ENCODE peak calls at places on chromosomes 1 and 21, in nine cellular contexts. D is HCT116, M is SK-N-SH, T is esophagus muscularis mucosa, Q is suprapubic skin, X is prostate gland, N is GM12878, S is K562, V is transverse colon. E is an unnamed sample.

GRCh38 chr1:151716771-151717631 is at the start of gene CELF3:
- DNase-seq in D (no peak), M (peak; percentile 93), T (no peak), Q (no peak), X (no peak), N (no peak), S (peak; percentile 82), V (no peak), E (no peak)

GRCh38 chr21:44701541-44701940 is 4.6 kb downstream of the KRTAP10-12 start:
- DNase-seq in D (no peak), M (peak; percentile 20), T (no peak), Q (peak; percentile 69), X (no peak), N (no peak), S (no peak), V (no peak), E (no peak)

GRCh38 chr21:17981060-17981459 is 161.9 kb upstream of the C21orf91 start:
- DNase-seq in D (no peak), M (no peak), T (no peak), Q (no peak), X (no peak), N (no peak), S (no peak), V (no peak), E (no peak)

GRCh38 chr1:1862905-1863547 is 27.9 kb downstream of the GNB1 start:
- DNase-seq in D (no peak), M (no peak), T (no peak), Q (no peak), X (no peak), N (no peak), S (no peak), V (no peak), E (no peak)

GRCh38 chr1:178161516-178161915 is 67.6 kb downstream of the RASAL2 start:
- DNase-seq in D (no peak), M (no peak), T (no peak), Q (no peak), X (no peak), N (no peak), S (no peak), V (no peak), E (no peak)

GRCh38 chr1:234987415-234988159 is 141.1 kb downstream of the TOMM20 start:
- DNase-seq in D (no peak), M (no peak), T (peak; percentile 96), Q (peak; percentile 87), X (peak; percentile 71), N (no peak), S (no peak), V (peak; percentile 68), E (peak; percentile 50)

GRCh38 chr1:54002544-54003248 is 15.3 kb downstream of the LDLRAD1 start:
- DNase-seq in D (no peak), M (no peak), T (no peak), Q (peak; percentile 49), X (no peak), N (no peak), S (no peak), V (no peak), E (no peak)

GRCh38 chr1:221845650-221846371 is 103.9 kb upstream of the DUSP10 start:
- DNase-seq in D (peak; percentile 33), M (no peak), T (no peak), Q (no peak), X (peak; percentile 76), N (no peak), S (no peak), V (peak; percentile 19), E (no peak)

GRCh38 chr1:230387296-230387695 is 38.8 kb downstream of the PGBD5 start:
- DNase-seq in D (no peak), M (no peak), T (no peak), Q (peak; percentile 75), X (no peak), N (no peak), S (no peak), V (no peak), E (no peak)

GRCh38 chr1:39609618-39610331 is 29.7 kb downstream of the HEYL start:
- DNase-seq in D (peak; percentile 50), M (peak; percentile 65), T (no peak), Q (no peak), X (peak; percentile 18), N (no peak), S (peak; percentile 71), V (peak; percentile 66), E (peak; percentile 93)

GRCh38 chr1:181390350-181391080 is 92.8 kb upstream of the CACNA1E start:
- DNase-seq in D (no peak), M (peak; percentile 22), T (no peak), Q (no peak), X (no peak), N (no peak), S (no peak), V (no peak), E (no peak)

GRCh38 chr1:94854458-94855306 is 34.5 kb downstream of the SLC44A3 start:
- DNase-seq in D (peak; percentile 86), M (peak; percentile 89), T (peak; percentile 96), Q (peak; percentile 93), X (peak; percentile 91), N (peak; percentile 48), S (peak; percentile 87), V (peak; percentile 88), E (peak; percentile 93)

GRCh38 chr1:54995835-54996234 is 2.9 kb upstream of the BSND start:
- DNase-seq in D (no peak), M (no peak), T (no peak), Q (no peak), X (no peak), N (no peak), S (no peak), V (no peak), E (no peak)

GRCh38 chr1:156444407-156445001 is 56.1 kb downstream of the MEF2D start:
- DNase-seq in D (peak; percentile 48), M (peak; percentile 60), T (no peak), Q (no peak), X (no peak), N (no peak), S (peak; percentile 50), V (no peak), E (no peak)

GRCh38 chr1:74641876-74642275 is 31.7 kb downstream of the ERICH3 start:
- DNase-seq in D (no peak), M (no peak), T (no peak), Q (no peak), X (no peak), N (no peak), S (no peak), V (no peak), E (no peak)

DNA sequence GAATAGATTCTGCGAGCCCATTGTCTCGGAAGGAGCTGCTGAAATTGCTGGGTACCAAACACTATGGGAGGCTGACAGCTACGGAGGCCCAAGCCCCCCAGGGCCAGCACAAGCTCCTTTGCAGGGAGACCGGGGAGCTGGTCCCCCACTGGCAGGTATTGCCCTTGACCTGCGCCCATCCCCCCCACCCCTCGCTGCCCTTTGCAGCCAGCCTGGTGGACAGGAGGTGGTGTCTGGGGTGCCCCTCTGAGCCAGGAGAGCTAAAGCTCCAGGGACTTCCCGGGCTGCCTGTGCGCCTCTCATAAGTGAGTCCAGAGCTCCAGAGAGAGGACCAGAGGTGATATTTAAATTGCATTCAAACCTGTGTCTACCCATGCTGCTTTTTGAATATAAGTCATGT is 5.4 kb downstream of the SERTAD4 start:
- DNase-seq in D (no peak), M (no peak), T (no peak), Q (peak; percentile 53), X (no peak), N (no peak), S (no peak), V (no peak), E (no peak)
- H3K4me1 ChIP-seq in D (peaks cover 7% of the 10 kb centered on the region), M (peaks cover 46% of the 10 kb centered on the region), T (peaks cover 79% of the 10 kb centered on the region), Q (peaks cover 65% of the 10 kb centered on the region), X (no peaks in the 10 kb centered on the region), N (no peaks in the 10 kb centered on the region), S (peaks cover 16% of the 10 kb centered on the region), V (peaks cover 14% of the 10 kb centered on the region), E (peaks cover 26% of the 10 kb centered on the region)

DNA sequence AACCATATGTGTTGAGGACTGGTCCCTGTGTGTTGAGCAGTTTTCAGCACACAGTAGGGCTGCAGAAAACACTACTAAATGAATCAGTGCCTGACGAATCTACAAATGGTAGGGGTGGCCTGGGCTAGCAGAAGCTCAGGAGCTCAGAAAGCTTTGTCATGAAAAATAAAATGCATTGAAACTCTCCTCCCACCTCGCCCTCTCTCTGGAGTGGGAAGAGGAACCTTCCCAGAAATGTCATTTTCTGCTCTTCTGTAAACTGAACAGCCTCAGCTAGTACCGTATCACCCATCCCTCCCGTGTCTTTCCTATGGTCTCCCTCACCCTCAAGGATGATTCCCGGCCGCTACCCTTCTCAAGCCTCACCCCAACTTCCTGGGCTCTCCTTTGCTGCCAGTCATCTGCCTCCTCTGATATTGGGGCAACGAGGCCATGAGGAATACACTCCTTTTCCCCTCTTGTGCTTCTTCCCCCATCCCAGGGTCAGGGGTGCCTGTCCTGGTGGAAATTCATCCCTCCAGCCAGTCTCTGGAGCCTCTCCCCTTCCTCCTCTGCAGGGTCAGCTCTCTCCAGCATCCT is 734.5 kb downstream of the PTPRU start:
- DNase-seq in D (no peak), M (no peak), T (no peak), Q (no peak), X (no peak), N (no peak), S (no peak), V (no peak), E (no peak)
- TF ChIP-seq POLR2AphosphoS5 in D (no peak), M (no peak), T (no peak), Q (no peak), X (no peak), N (no peak), S (no peak), V (no peak), E (no peak)

GRCh38 chr1:199685369-199685768 is 342.1 kb upstream of the NR5A2 start:
- DNase-seq in D (peak; percentile 74), M (no peak), T (no peak), Q (no peak), X (no peak), N (no peak), S (no peak), V (no peak), E (no peak)

GRCh38 chr1:199684686-199685273 is 342.7 kb upstream of the NR5A2 start:
- DNase-seq in D (peak; percentile 74), M (peak; percentile 46), T (no peak), Q (no peak), X (peak; percentile 12), N (peak; percentile 8), S (peak; percentile 44), V (peak; percentile 16), E (no peak)

GRCh38 chr1:199687321-199687720 is 340.2 kb upstream of the NR5A2 start:
- DNase-seq in D (no peak), M (no peak), T (no peak), Q (no peak), X (no peak), N (no peak), S (no peak), V (no peak), E (no peak)

DNA sequence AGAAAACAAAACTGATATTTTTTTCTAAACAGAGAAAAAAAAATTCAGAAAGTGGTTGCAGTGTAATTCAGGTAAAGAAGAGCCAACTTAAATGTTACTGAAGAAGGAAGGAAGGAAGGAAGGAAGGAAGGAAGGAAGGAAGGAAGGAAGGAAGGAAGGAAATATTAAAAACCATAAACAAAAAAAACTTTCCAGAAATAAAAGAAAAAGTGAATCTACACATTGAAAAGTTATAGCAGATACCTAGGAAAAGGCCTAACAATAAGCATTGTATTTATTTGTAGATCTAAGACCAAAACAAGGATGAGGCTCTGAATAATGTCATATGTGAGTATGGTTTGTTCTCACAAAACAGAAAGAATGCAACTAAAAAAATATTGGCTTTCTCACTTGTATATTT is 345.4 kb upstream of the NR5A2 start:
- DNase-seq in D (no peak), M (no peak), T (no peak), Q (no peak), X (no peak), N (no peak), S (no peak), V (no peak), E (no peak)
- H3K4me1 ChIP-seq in D (peaks cover 10% of the 10 kb centered on the region), M (no peaks in the 10 kb centered on the region), T (peaks cover 7% of the 10 kb centered on the region), Q (no peaks in the 10 kb centered on the region), X (no peaks in the 10 kb centered on the region), N (no peaks in the 10 kb centered on the region), S (no peaks in the 10 kb centered on the region), V (no peaks in the 10 kb centered on the region), E (no peaks in the 10 kb centered on the region)

GRCh38 chr21:42121792-42122191 is 50.7 kb downstream of the UMODL1 start:
- DNase-seq in D (no peak), M (no peak), T (no peak), Q (no peak), X (peak; percentile 41), N (no peak), S (no peak), V (peak; percentile 57), E (peak; percentile 55)
- TF ChIP-seq POLR2AphosphoS5 in D (no peak), M (no peak), T (no peak), Q (no peak), X (peak; percentile 7), N (no peak), S (no peak), V (no peak), E (no peak)

E was measured in upper lobe of left lung.